ENCODE peak calls at places on chromosome 17, in nine cellular contexts. One of them, this sample, is unnamed.

GRCh38 chr17:20781260-20781659 is 201.7 kb downstream of the CDRT15L2 start:
- DNase-seq in substantia nigra: no peak
- DNase-seq in CD8-positive, alpha-beta memory T cell: no peak
- DNase-seq in MM.1S: no peak
- DNase-seq in GM23338: no peak
- DNase-seq in lower lobe of right lung: no peak
- DNase-seq in IMR-90: no peak
- DNase-seq in cardiac muscle cell: no peak
- DNase-seq in lung: no peak
- DNase-seq in this sample: no peak

GRCh38 chr17:21345236-21345635 is 30.9 kb upstream of the KCNJ12 start:
- DNase-seq in CD8-positive, alpha-beta memory T cell: no peak
- DNase-seq in MM.1S: no peak
- DNase-seq in lower lobe of right lung: peak
- DNase-seq in cardiac muscle cell: no peak
- DNase-seq in substantia nigra: no peak
- DNase-seq in IMR-90: no peak
- DNase-seq in lung: no peak
- DNase-seq in GM23338: no peak
- DNase-seq in this sample: no peak

GRCh38 chr17:61770752-61771533 is 92.4 kb downstream of the BRIP1 start:
- DNase-seq in MM.1S: no peak
- DNase-seq in substantia nigra: no peak
- DNase-seq in lower lobe of right lung: no peak
- DNase-seq in CD8-positive, alpha-beta memory T cell: no peak
- DNase-seq in cardiac muscle cell: peak
- DNase-seq in GM23338: no peak
- DNase-seq in IMR-90: peak
- DNase-seq in lung: no peak
- DNase-seq in this sample: no peak

GRCh38 chr17:40551874-40552768 is 13.2 kb downstream of the CCR7 start:
- DNase-seq in lung: peak
- DNase-seq in GM23338: no peak
- DNase-seq in IMR-90: peak
- DNase-seq in lower lobe of right lung: peak
- DNase-seq in cardiac muscle cell: peak
- DNase-seq in CD8-positive, alpha-beta memory T cell: no peak
- DNase-seq in MM.1S: no peak
- DNase-seq in substantia nigra: peak
- DNase-seq in this sample: no peak

GRCh38 chr17:49388290-49388640 is 26.2 kb upstream of the ZNF652 start:
- DNase-seq in MM.1S: peak
- DNase-seq in GM23338: no peak
- DNase-seq in IMR-90: no peak
- DNase-seq in cardiac muscle cell: no peak
- DNase-seq in substantia nigra: no peak
- DNase-seq in lung: no peak
- DNase-seq in lower lobe of right lung: no peak
- DNase-seq in CD8-positive, alpha-beta memory T cell: peak
- DNase-seq in this sample: peak

GRCh38 chr17:81153340-81153803 is 11.9 kb upstream of the PVALEF start:
- DNase-seq in substantia nigra: peak
- DNase-seq in IMR-90: peak
- DNase-seq in cardiac muscle cell: peak
- DNase-seq in lung: no peak
- DNase-seq in MM.1S: peak
- DNase-seq in lower lobe of right lung: no peak
- DNase-seq in GM23338: no peak
- DNase-seq in CD8-positive, alpha-beta memory T cell: no peak
- DNase-seq in this sample: no peak

GRCh38 chr17:19558946-19559345 is 25.3 kb downstream of the SLC47A1 start:
- DNase-seq in CD8-positive, alpha-beta memory T cell: no peak
- DNase-seq in MM.1S: no peak
- DNase-seq in IMR-90: no peak
- DNase-seq in GM23338: no peak
- DNase-seq in cardiac muscle cell: peak
- DNase-seq in lower lobe of right lung: no peak
- DNase-seq in substantia nigra: no peak
- DNase-seq in lung: no peak
- DNase-seq in this sample: no peak

GRCh38 chr17:71883258-71883657 is 237.6 kb upstream of the SOX9 start:
- DNase-seq in GM23338: no peak
- DNase-seq in cardiac muscle cell: no peak
- DNase-seq in lung: no peak
- DNase-seq in CD8-positive, alpha-beta memory T cell: no peak
- DNase-seq in substantia nigra: no peak
- DNase-seq in IMR-90: no peak
- DNase-seq in lower lobe of right lung: no peak
- DNase-seq in MM.1S: no peak
- DNase-seq in this sample: no peak

GRCh38 chr17:47840742-47841487 is at the start of gene SCRN2:
- DNase-seq in IMR-90: peak
- DNase-seq in substantia nigra: peak
- DNase-seq in GM23338: peak
- DNase-seq in MM.1S: peak
- DNase-seq in cardiac muscle cell: peak
- DNase-seq in CD8-positive, alpha-beta memory T cell: peak
- DNase-seq in lung: peak
- DNase-seq in lower lobe of right lung: peak
- DNase-seq in this sample: peak

GRCh38 chr17:19651461-19652238 is 3.1 kb downstream of the ALDH3A2 start:
- DNase-seq in lower lobe of right lung: no peak
- DNase-seq in lung: no peak
- DNase-seq in CD8-positive, alpha-beta memory T cell: no peak
- DNase-seq in substantia nigra: no peak
- DNase-seq in cardiac muscle cell: no peak
- DNase-seq in MM.1S: no peak
- DNase-seq in IMR-90: no peak
- DNase-seq in GM23338: no peak
- DNase-seq in this sample: no peak

GRCh38 chr17:61405686-61406542 is 6.3 kb downstream of the TBX2 start:
- DNase-seq in CD8-positive, alpha-beta memory T cell: no peak
- DNase-seq in lower lobe of right lung: peak
- DNase-seq in lung: no peak
- DNase-seq in IMR-90: peak
- DNase-seq in substantia nigra: no peak
- DNase-seq in cardiac muscle cell: no peak
- DNase-seq in GM23338: peak
- DNase-seq in MM.1S: no peak
- DNase-seq in this sample: no peak

GRCh38 chr17:3475155-3475808 is 515 bp upstream of the ASPA start:
- DNase-seq in CD8-positive, alpha-beta memory T cell: no peak
- DNase-seq in GM23338: no peak
- DNase-seq in substantia nigra: no peak
- DNase-seq in MM.1S: no peak
- DNase-seq in IMR-90: no peak
- DNase-seq in lower lobe of right lung: no peak
- DNase-seq in cardiac muscle cell: no peak
- DNase-seq in lung: no peak
- DNase-seq in this sample: no peak

GRCh38 chr17:35586569-35587073 is 501 bp upstream of the AP2B1 start:
- DNase-seq in CD8-positive, alpha-beta memory T cell: no peak
- DNase-seq in lower lobe of right lung: no peak
- DNase-seq in substantia nigra: no peak
- DNase-seq in MM.1S: no peak
- DNase-seq in GM23338: no peak
- DNase-seq in IMR-90: no peak
- DNase-seq in lung: no peak
- DNase-seq in cardiac muscle cell: no peak
- DNase-seq in this sample: no peak

GRCh38 chr17:35590249-35590824 is 3.2 kb downstream of the AP2B1 start:
- DNase-seq in cardiac muscle cell: no peak
- DNase-seq in CD8-positive, alpha-beta memory T cell: no peak
- DNase-seq in substantia nigra: no peak
- DNase-seq in lower lobe of right lung: no peak
- DNase-seq in GM23338: no peak
- DNase-seq in MM.1S: no peak
- DNase-seq in lung: no peak
- DNase-seq in IMR-90: no peak
- DNase-seq in this sample: no peak

GRCh38 chr17:35587074-35587961 is at the start of gene AP2B1:
- DNase-seq in GM23338: peak
- DNase-seq in lung: peak
- DNase-seq in cardiac muscle cell: peak
- DNase-seq in substantia nigra: peak
- DNase-seq in lower lobe of right lung: peak
- DNase-seq in IMR-90: peak
- DNase-seq in MM.1S: peak
- DNase-seq in CD8-positive, alpha-beta memory T cell: peak
- DNase-seq in this sample: peak

DNA sequence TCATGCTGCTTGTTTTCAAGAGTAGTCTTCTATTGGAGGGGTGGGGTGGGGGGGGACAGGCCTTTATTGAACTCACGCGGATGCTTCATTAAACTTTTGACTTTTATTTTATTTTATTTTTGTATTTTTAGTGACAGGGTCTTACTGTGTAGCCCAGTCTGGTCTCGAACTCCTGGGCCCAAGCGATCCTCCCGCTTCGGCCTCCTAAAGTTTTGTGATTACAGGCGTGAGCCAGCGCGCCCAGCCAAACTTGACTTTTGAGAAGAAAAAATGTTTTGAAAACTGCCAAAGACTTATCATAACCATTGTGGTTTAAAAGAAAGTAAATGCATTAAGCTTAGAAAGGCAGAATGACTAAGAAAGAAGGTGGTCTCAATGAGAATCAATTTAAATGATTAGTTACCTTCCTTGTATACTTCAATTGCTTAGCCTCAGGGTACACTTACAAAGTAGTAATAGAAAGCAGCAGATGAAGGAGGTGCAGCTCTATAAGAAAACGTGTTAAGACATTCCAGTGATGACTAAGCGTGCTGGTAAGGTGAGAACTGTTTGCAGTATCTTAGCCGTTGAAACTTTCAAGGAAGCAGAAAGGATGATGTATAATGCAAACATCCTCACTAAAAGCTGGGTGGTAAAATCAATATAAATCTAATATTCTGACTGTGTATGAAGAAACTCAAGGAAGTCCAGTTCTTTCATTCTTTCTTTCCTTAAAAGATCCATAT is 1.2 kb downstream of the AP2B1 start:
- DNase-seq in IMR-90: peak
- DNase-seq in substantia nigra: no peak
- DNase-seq in lower lobe of right lung: no peak
- DNase-seq in cardiac muscle cell: peak
- DNase-seq in MM.1S: no peak
- DNase-seq in lung: no peak
- DNase-seq in GM23338: peak
- DNase-seq in CD8-positive, alpha-beta memory T cell: no peak
- DNase-seq in this sample: no peak
- H3K27ac ChIP-seq in IMR-90: peak
- H3K27ac ChIP-seq in substantia nigra: no peak
- H3K27ac ChIP-seq in lower lobe of right lung: peak
- H3K27ac ChIP-seq in cardiac muscle cell: no peak
- H3K27ac ChIP-seq in MM.1S: no peak
- H3K27ac ChIP-seq in lung: no peak
- H3K27ac ChIP-seq in GM23338: peak
- H3K27ac ChIP-seq in CD8-positive, alpha-beta memory T cell: peak
- H3K27ac ChIP-seq in this sample: peak

GRCh38 chr17:29379084-29379811 is 10.9 kb upstream of the TAOK1 start:
- DNase-seq in IMR-90: no peak
- DNase-seq in MM.1S: no peak
- DNase-seq in GM23338: no peak
- DNase-seq in CD8-positive, alpha-beta memory T cell: no peak
- DNase-seq in lower lobe of right lung: no peak
- DNase-seq in substantia nigra: no peak
- DNase-seq in lung: no peak
- DNase-seq in cardiac muscle cell: peak
- DNase-seq in this sample: no peak
- H3K27ac ChIP-seq in IMR-90: no peak
- H3K27ac ChIP-seq in MM.1S: no peak
- H3K27ac ChIP-seq in GM23338: no peak
- H3K27ac ChIP-seq in CD8-positive, alpha-beta memory T cell: no peak
- H3K27ac ChIP-seq in lower lobe of right lung: no peak
- H3K27ac ChIP-seq in substantia nigra: peak
- H3K27ac ChIP-seq in lung: no peak
- H3K27ac ChIP-seq in cardiac muscle cell: no peak
- H3K27ac ChIP-seq in this sample: no peak

GRCh38 chr17:9925457-9925856 is 20.4 kb upstream of the RCVRN start:
- DNase-seq in lung: no peak
- DNase-seq in IMR-90: no peak
- DNase-seq in cardiac muscle cell: no peak
- DNase-seq in lower lobe of right lung: no peak
- DNase-seq in substantia nigra: no peak
- DNase-seq in MM.1S: no peak
- DNase-seq in GM23338: no peak
- DNase-seq in CD8-positive, alpha-beta memory T cell: no peak
- DNase-seq in this sample: no peak
- H3K27ac ChIP-seq in lung: no peak
- H3K27ac ChIP-seq in IMR-90: no peak
- H3K27ac ChIP-seq in cardiac muscle cell: no peak
- H3K27ac ChIP-seq in lower lobe of right lung: no peak
- H3K27ac ChIP-seq in substantia nigra: no peak
- H3K27ac ChIP-seq in MM.1S: no peak
- H3K27ac ChIP-seq in GM23338: no peak
- H3K27ac ChIP-seq in CD8-positive, alpha-beta memory T cell: no peak
- H3K27ac ChIP-seq in this sample: no peak

GRCh38 chr17:34989473-34989872 is 9.2 kb downstream of the LIG3 start:
- DNase-seq in MM.1S: no peak
- DNase-seq in GM23338: no peak
- DNase-seq in cardiac muscle cell: no peak
- DNase-seq in lower lobe of right lung: no peak
- DNase-seq in CD8-positive, alpha-beta memory T cell: no peak
- DNase-seq in substantia nigra: no peak
- DNase-seq in lung: no peak
- DNase-seq in IMR-90: no peak
- DNase-seq in this sample: no peak

GRCh38 chr17:34988644-34989043 is 8.3 kb downstream of the LIG3 start:
- DNase-seq in cardiac muscle cell: no peak
- DNase-seq in IMR-90: no peak
- DNase-seq in GM23338: no peak
- DNase-seq in MM.1S: no peak
- DNase-seq in lung: no peak
- DNase-seq in CD8-positive, alpha-beta memory T cell: no peak
- DNase-seq in lower lobe of right lung: no peak
- DNase-seq in substantia nigra: no peak
- DNase-seq in this sample: no peak

GRCh38 chr17:34990921-34991365 is 10.6 kb downstream of the LIG3 start:
- DNase-seq in CD8-positive, alpha-beta memory T cell: no peak
- DNase-seq in substantia nigra: no peak
- DNase-seq in GM23338: no peak
- DNase-seq in MM.1S: peak
- DNase-seq in lung: no peak
- DNase-seq in cardiac muscle cell: no peak
- DNase-seq in IMR-90: peak
- DNase-seq in lower lobe of right lung: no peak
- DNase-seq in this sample: no peak

GRCh38 chr17:34993031-34993430 is 12.7 kb downstream of the LIG3 start:
- DNase-seq in GM23338: no peak
- DNase-seq in lower lobe of right lung: no peak
- DNase-seq in MM.1S: no peak
- DNase-seq in cardiac muscle cell: no peak
- DNase-seq in IMR-90: no peak
- DNase-seq in substantia nigra: no peak
- DNase-seq in lung: no peak
- DNase-seq in CD8-positive, alpha-beta memory T cell: no peak
- DNase-seq in this sample: no peak

DNA sequence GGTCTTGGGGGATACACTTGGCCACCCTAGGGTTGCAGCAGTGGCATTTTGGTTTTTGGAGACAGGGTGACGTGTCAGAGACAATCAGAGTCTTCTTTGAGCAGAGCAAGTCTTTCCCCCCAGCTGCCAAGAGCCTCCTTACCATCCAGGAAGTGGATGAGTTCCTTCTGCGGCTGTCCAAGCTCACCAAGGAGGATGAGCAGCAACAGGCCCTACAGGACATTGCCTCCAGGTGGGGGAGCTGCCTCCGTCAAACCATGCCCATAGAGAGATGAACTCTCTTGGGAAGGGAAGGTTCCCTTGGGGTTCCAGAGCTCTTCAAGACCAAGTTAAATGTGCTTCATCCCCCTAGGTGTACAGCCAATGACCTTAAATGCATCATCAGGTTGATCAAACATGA is 11.3 kb downstream of the LIG3 start:
- DNase-seq in GM23338: no peak
- DNase-seq in lung: no peak
- DNase-seq in cardiac muscle cell: no peak
- DNase-seq in lower lobe of right lung: no peak
- DNase-seq in CD8-positive, alpha-beta memory T cell: no peak
- DNase-seq in IMR-90: no peak
- DNase-seq in substantia nigra: no peak
- DNase-seq in MM.1S: no peak
- DNase-seq in this sample: no peak
- H3K27ac ChIP-seq in GM23338: no peak
- H3K27ac ChIP-seq in lung: no peak
- H3K27ac ChIP-seq in cardiac muscle cell: no peak
- H3K27ac ChIP-seq in lower lobe of right lung: peak
- H3K27ac ChIP-seq in CD8-positive, alpha-beta memory T cell: no peak
- H3K27ac ChIP-seq in IMR-90: no peak
- H3K27ac ChIP-seq in substantia nigra: no peak
- H3K27ac ChIP-seq in MM.1S: peak
- H3K27ac ChIP-seq in this sample: no peak